ENCODE peak calls at places on chromosomes 3 and 15, in five cellular contexts. R is NCI-H2029, P is fibroblast of lung, X is HCEC 1CT, F is smooth muscle cell of the brain vasculature. I is an unnamed sample.

GRCh38 chr3:49295489-49296058 is 18.5 kb upstream of the C3orf62 start:
- DNase-seq in P (peak), X (peak), F (no peak), R (no peak), I (no peak)

GRCh38 chr15:62796296-62796695 is 246.3 kb upstream of the TPM1 start:
- DNase-seq in P (no peak), R (no peak), F (no peak), X (no peak), I (no peak)

GRCh38 chr15:92848852-92849598 is 51.1 kb upstream of the CHD2 start:
- DNase-seq in F (no peak), R (no peak), P (peak), X (peak), I (no peak)

GRCh38 chr3:30934208-30934550 is 39.7 kb upstream of the GADL1 start:
- DNase-seq in X (peak), F (peak), P (peak), R (peak), I (no peak)

GRCh38 chr3:126969586-126969985 is 13.3 kb upstream of the PLXNA1 start:
- DNase-seq in X (no peak), F (no peak), R (no peak), P (peak), I (no peak)

GRCh38 chr3:127403795-127404194 is 115.9 kb upstream of the PRR20G start:
- DNase-seq in R (no peak), X (no peak), F (no peak), P (no peak), I (no peak)

GRCh38 chr3:115788921-115789470 is 165.7 kb downstream of the GAP43 start:
- DNase-seq in R (no peak), F (no peak), P (peak), X (peak), I (no peak)

GRCh38 chr3:138492980-138493675 is 58.7 kb downstream of the ESYT3 start:
- DNase-seq in X (no peak), P (no peak), F (no peak), R (no peak), I (no peak)

GRCh38 chr15:85770014-85770721 is 24.6 kb downstream of the KLHL25 start:
- DNase-seq in X (no peak), F (no peak), R (no peak), P (peak), I (no peak)

GRCh38 chr15:47688573-47689086 is 28.7 kb upstream of the SEMA6D start:
- DNase-seq in X (peak), P (peak), F (no peak), R (no peak), I (no peak)

GRCh38 chr3:159828542-159828943 is 160.1 kb upstream of the IL12A start:
- DNase-seq in F (no peak), X (peak), P (peak), R (peak), I (no peak)

GRCh38 chr15:87477759-87478687 is 778.5 kb downstream of the NTRK3 start:
- DNase-seq in R (peak), P (peak), F (peak), X (no peak), I (peak)

GRCh38 chr3:17579289-17580031 is 163.0 kb downstream of the TBC1D5 start:
- DNase-seq in P (peak), X (no peak), F (no peak), R (no peak), I (no peak)

GRCh38 chr3:73037369-73037699 is 24.1 kb upstream of the EBLN2 start:
- DNase-seq in X (peak), P (peak), R (no peak), F (peak), I (no peak)

GRCh38 chr3:127445581-127446368 is 144.8 kb downstream of the TPRA1 start:
- DNase-seq in R (no peak), X (no peak), P (no peak), F (no peak), I (peak)

GRCh38 chr15:51286816-51287215 is 51.6 kb downstream of the CYP19A1 start:
- DNase-seq in P (no peak), F (no peak), X (no peak), R (no peak), I (no peak)

GRCh38 chr3:146469206-146470017 is at the start of gene PLSCR2:
- DNase-seq in P (peak), R (peak), F (no peak), X (no peak), I (peak)

GRCh38 chr3:161927131-161927530 is 430.5 kb downstream of the OTOL1 start:
- DNase-seq in P (no peak), R (no peak), F (no peak), X (no peak), I (no peak)

GRCh38 chr3:64078966-64079365 is 55.7 kb upstream of the PSMD6 start:
- DNase-seq in P (no peak), X (no peak), F (no peak), R (no peak), I (no peak)

GRCh38 chr3:71511037-71511436 is 72.5 kb downstream of the FOXP1 start:
- DNase-seq in P (peak), F (peak), R (no peak), X (peak), I (no peak)

GRCh38 chr3:160049570-160049969 is 60.9 kb downstream of the IL12A start:
- DNase-seq in P (no peak), F (no peak), X (no peak), R (no peak), I (no peak)

GRCh38 chr3:35070088-35070487 is 569.2 kb upstream of the ARPP21 start:
- DNase-seq in F (no peak), X (no peak), R (no peak), P (no peak), I (no peak)

GRCh38 chr3:184260571-184261269 is 633 bp downstream of the CAMK2N2 start:
- DNase-seq in R (no peak), F (no peak), P (no peak), X (no peak), I (no peak)

GRCh38 chr15:96276438-96277210 is 53.9 kb upstream of the NR2F2 start:
- DNase-seq in R (no peak), F (no peak), P (peak), X (peak), I (no peak)

GRCh38 chr3:10284496-10284895 is 8.3 kb downstream of the GHRL start:
- DNase-seq in X (no peak), F (no peak), P (no peak), R (no peak), I (no peak)

GRCh38 chr3:23685484-23686258 is 120.1 kb upstream of the UBE2E1 start:
- DNase-seq in R (peak), F (peak), P (peak), X (peak), I (peak)

GRCh38 chr3:150439657-150440056 is 31.6 kb downstream of the TSC22D2 start:
- DNase-seq in R (no peak), P (peak), X (peak), F (no peak), I (no peak)

GRCh38 chr3:188901671-188902331 is 270.0 kb upstream of the TPRG1 start:
- DNase-seq in X (no peak), F (no peak), P (peak), R (no peak), I (no peak)

GRCh38 chr3:21750291-21750690 is 719 bp downstream of the ZNF385D start:
- DNase-seq in P (peak), F (no peak), R (no peak), X (no peak), I (no peak)

GRCh38 chr3:153757839-153758238 is 363.4 kb upstream of the ARHGEF26 start:
- DNase-seq in P (no peak), R (no peak), X (no peak), F (no peak), I (no peak)

GRCh38 chr3:195829897-195830254 is 18.1 kb upstream of the MUC4 start:
- DNase-seq in F (no peak), R (no peak), P (no peak), X (no peak), I (no peak)

GRCh38 chr3:26627080-26627479 is 4.5 kb downstream of the LRRC3B start:
- DNase-seq in R (no peak), P (no peak), X (no peak), F (no peak), I (no peak)

GRCh38 chr15:60972866-60973265 is 256.2 kb downstream of the RORA start:
- DNase-seq in R (no peak), X (peak), P (peak), F (no peak), I (no peak)

GRCh38 chr3:176574736-176575135 is 622.5 kb downstream of the TBL1XR1 start:
- DNase-seq in F (no peak), P (peak), X (peak), R (no peak), I (no peak)

GRCh38 chr3:38510631-38511030 is 14.5 kb downstream of the EXOG start:
- DNase-seq in R (no peak), P (no peak), F (no peak), X (no peak), I (no peak)